ENCODE peak calls at places on chromosomes 5 and 9, in six cellular contexts. J, D, I, Y, V and C are unnamed samples.
A peak's percentile ranks its signal among the peaks of the same experiment; 100 is the strongest.

GRCh38 chr5:145854651-145855258 is 18.1 kb downstream of the GRXCR2 start:
- DNase-seq in V (peak; percentile 83), I (no peak), J (peak; percentile 68), Y (no peak), D (no peak), C (no peak)

GRCh38 chr5:154367101-154367500 is 78.7 kb upstream of the SAP30L start:
- DNase-seq in V (peak; percentile 87), Y (no peak), D (no peak), J (peak; percentile 91), I (no peak), C (no peak)

GRCh38 chr9:106052735-106053134 is 358.4 kb downstream of the TMEM38B start:
- DNase-seq in I (no peak), Y (no peak), J (no peak), D (no peak), V (no peak), C (no peak)

GRCh38 chr5:113336975-113337374 is 97.8 kb downstream of the TSSK1B start:
- DNase-seq in V (peak; percentile 77), I (no peak), Y (no peak), D (peak; percentile 67), J (peak; percentile 87), C (peak; percentile 40)

GRCh38 chr9:93121316-93122241 is 12.5 kb downstream of the NINJ1 start:
- DNase-seq in J (no peak), Y (no peak), D (peak; percentile 25), I (peak; percentile 13), V (no peak), C (peak; percentile 54)

GRCh38 chr5:111563041-111563822 is 50.9 kb upstream of the STARD4 start:
- DNase-seq in V (peak; percentile 90), J (peak; percentile 84), I (no peak), D (no peak), Y (no peak), C (no peak)

GRCh38 chr5:123610665-123611406 is 98.9 kb downstream of the CSNK1G3 start:
- DNase-seq in D (no peak), J (peak; percentile 86), V (peak; percentile 80), I (no peak), Y (peak; percentile 34), C (no peak)

GRCh38 chr9:25724424-25724823 is 46.2 kb upstream of the TUSC1 start:
- DNase-seq in D (no peak), Y (no peak), V (peak; percentile 75), I (no peak), J (peak; percentile 28), C (no peak)

GRCh38 chr5:176693477-176693851 is 46.2 kb downstream of the TSPAN17 start:
- DNase-seq in D (no peak), V (no peak), Y (no peak), J (no peak), I (no peak), C (no peak)

GRCh38 chr9:77802512-77803293 is 154.6 kb upstream of the GNA14 start:
- DNase-seq in J (no peak), I (no peak), V (no peak), Y (no peak), D (no peak), C (no peak)

GRCh38 chr5:82720764-82721163 is 356.4 kb downstream of the TMEM167A start:
- DNase-seq in J (peak; percentile 15), D (no peak), V (no peak), Y (no peak), I (no peak), C (no peak)

GRCh38 chr5:83306572-83307241 is 164.8 kb upstream of the VCAN start:
- DNase-seq in V (peak; percentile 89), I (peak; percentile 24), D (no peak), Y (no peak), J (peak; percentile 97), C (peak; percentile 34)

GRCh38 chr5:13325765-13326164 is 618.7 kb downstream of the DNAH5 start:
- DNase-seq in V (no peak), I (no peak), Y (no peak), J (peak; percentile 5), D (no peak), C (no peak)

GRCh38 chr9:108468364-108468763 is 387.4 kb downstream of the ACTL7B start:
- DNase-seq in I (no peak), Y (peak; percentile 41), D (peak; percentile 51), V (peak; percentile 23), J (peak; percentile 61), C (no peak)

GRCh38 chr5:142104491-142104890 is 4.1 kb upstream of the NDFIP1 start:
- DNase-seq in D (no peak), V (no peak), Y (no peak), J (no peak), I (no peak), C (no peak)

GRCh38 chr5:68007446-68007845 is 208.1 kb upstream of the PIK3R1 start:
- DNase-seq in Y (no peak), D (no peak), I (peak; percentile 28), V (peak; percentile 78), J (peak; percentile 90), C (peak; percentile 43)

GRCh38 chr5:124962735-124963134 is 216.3 kb upstream of the ZNF608 start:
- DNase-seq in J (no peak), D (peak; percentile 52), Y (no peak), V (no peak), I (no peak), C (no peak)

GRCh38 chr9:77731930-77732329 is 83.8 kb upstream of the GNA14 start:
- DNase-seq in I (no peak), V (no peak), J (peak; percentile 50), D (no peak), Y (no peak), C (no peak)

DNA sequence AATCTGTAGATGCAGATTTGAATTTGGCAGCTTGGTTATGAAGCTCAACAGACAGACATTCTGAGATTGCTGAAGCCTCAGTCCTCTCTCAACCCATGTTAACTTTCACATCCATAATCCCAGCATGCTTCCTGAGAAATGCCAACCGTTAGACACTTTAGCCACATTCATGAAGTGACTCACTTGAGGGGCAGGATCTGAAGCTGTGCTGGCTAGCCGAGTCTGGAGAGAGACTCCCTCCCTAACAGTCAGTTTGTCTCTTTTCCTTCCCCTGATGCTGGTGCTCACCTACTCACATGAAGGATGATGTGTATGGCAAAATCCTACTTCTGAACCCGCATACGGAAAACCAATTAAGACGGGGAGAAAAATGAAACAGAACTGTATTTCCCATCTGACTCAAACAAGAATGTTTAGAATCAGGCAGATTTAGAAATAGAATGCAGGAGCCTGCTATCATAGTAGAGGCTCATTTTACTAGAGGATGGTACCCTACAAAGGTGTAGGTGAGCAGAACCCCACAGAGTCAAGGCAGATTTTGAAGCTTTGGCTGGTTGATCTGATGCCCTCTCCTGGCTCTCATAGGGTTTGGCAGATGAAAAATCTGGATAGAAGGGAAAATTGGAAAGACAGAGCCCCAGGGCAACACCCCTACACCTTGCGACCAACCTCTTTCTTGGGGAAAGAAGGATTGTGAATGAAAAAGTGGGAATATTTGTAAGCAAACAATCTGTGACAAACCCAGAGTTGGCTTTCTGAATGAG is 150.9 kb upstream of the LHFPL2 start:
- DNase-seq in V (peak; percentile 67), I (no peak), Y (no peak), D (no peak), J (peak; percentile 54), C (no peak)
- TF ChIP-seq CTCF in V (peak; percentile 14), I (no peak), Y (no peak), D (peak; percentile 37), J (peak; percentile 25), C (no peak)

GRCh38 chr9:7234144-7234543 is 476.4 kb downstream of the KDM4C start:
- DNase-seq in I (no peak), D (peak; percentile 84), V (peak; percentile 22), J (peak; percentile 66), Y (peak; percentile 36), C (no peak)
- TF ChIP-seq CTCF in I (peak; percentile 5), D (peak; percentile 86), V (peak; percentile 61), J (peak; percentile 72), Y (peak; percentile 59), C (no peak)

GRCh38 chr9:131872006-131872405 is 132.1 kb upstream of the RAPGEF1 start:
- DNase-seq in D (peak; percentile 61), Y (no peak), V (no peak), J (no peak), I (no peak), C (no peak)
- TF ChIP-seq CTCF in D (peak; percentile 82), Y (no peak), V (peak; percentile 13), J (peak; percentile 40), I (no peak), C (peak; percentile 16)

GRCh38 chr5:10457682-10458574 is 16.2 kb downstream of the ROPN1L start:
- DNase-seq in D (peak; percentile 48), Y (no peak), V (no peak), I (no peak), J (peak; percentile 22), C (peak; percentile 40)
- TF ChIP-seq CTCF in D (no peak), Y (no peak), V (peak; percentile 24), I (no peak), J (peak; percentile 10), C (no peak)